ENCODE peak calls at places on chromosomes 16 and 17, in eight cellular contexts. O, S, L, B, F, V, A and Z are unnamed samples.

GRCh38 chr17:58831780-58832179 is 76.1 kb downstream of the PPM1E start:
- DNase-seq in O (no peak), B (no peak), V (no peak), L (no peak), F (no peak), A (no peak), S (no peak), Z (no peak)

GRCh38 chr16:11844499-11844898 is 6.8 kb downstream of the RSL1D1 start:
- DNase-seq in V (no peak), F (no peak), L (no peak), O (no peak), S (no peak), A (no peak), B (no peak), Z (no peak)

GRCh38 chr16:58418601-58419000 is 26.3 kb downstream of the GINS3 start:
- DNase-seq in S (no peak), L (no peak), O (peak), V (peak), F (no peak), A (no peak), B (no peak), Z (peak)

GRCh38 chr17:56739376-56739775 is 94.3 kb downstream of the C17orf67 start:
- DNase-seq in S (no peak), A (no peak), L (no peak), V (no peak), B (no peak), O (no peak), F (no peak), Z (no peak)

GRCh38 chr17:77726549-77726957 is 231.9 kb upstream of the TNRC6C start:
- DNase-seq in L (no peak), V (no peak), S (no peak), F (peak), B (no peak), O (no peak), A (no peak), Z (no peak)

GRCh38 chr17:77735341-77736206 is 222.9 kb upstream of the TNRC6C start:
- DNase-seq in L (no peak), A (peak), O (peak), B (peak), V (no peak), F (peak), S (no peak), Z (peak)

GRCh38 chr17:74635418-74635817 is 11.9 kb upstream of the CD300E start:
- DNase-seq in B (no peak), F (no peak), O (no peak), A (peak), S (no peak), V (no peak), L (no peak), Z (no peak)

GRCh38 chr16:81470796-81471636 is 26.4 kb downstream of the CMIP start:
- DNase-seq in V (no peak), L (no peak), O (no peak), F (no peak), A (no peak), S (no peak), B (no peak), Z (no peak)

GRCh38 chr16:68575082-68575481 is 36.0 kb downstream of the ZFP90 start:
- DNase-seq in S (no peak), L (no peak), B (no peak), O (no peak), V (no peak), F (no peak), A (no peak), Z (no peak)

GRCh38 chr17:13088666-13089065 is 70.8 kb upstream of the ELAC2 start:
- DNase-seq in S (no peak), F (no peak), A (no peak), V (no peak), B (no peak), O (no peak), L (no peak), Z (no peak)

GRCh38 chr16:56327071-56327928 is 98.0 kb downstream of the AMFR start:
- DNase-seq in F (no peak), O (no peak), V (no peak), S (no peak), B (no peak), L (no peak), A (no peak), Z (no peak)

GRCh38 chr17:30958187-30958586 is 12.7 kb upstream of the RNF135 start:
- DNase-seq in V (no peak), F (no peak), A (no peak), S (no peak), B (no peak), O (peak), L (no peak), Z (no peak)

GRCh38 chr17:44966348-44967025 is 1.6 kb downstream of the C1QL1 start:
- DNase-seq in V (no peak), L (no peak), B (no peak), S (no peak), F (no peak), O (no peak), A (peak), Z (no peak)

GRCh38 chr17:44374306-44375195 is 10.9 kb upstream of the FAM171A2 start:
- DNase-seq in F (no peak), S (no peak), A (peak), L (no peak), O (no peak), V (no peak), B (peak), Z (no peak)

GRCh38 chr16:1614226-1615102 is 2.3 kb downstream of the CRAMP1 start:
- DNase-seq in L (no peak), S (no peak), A (peak), B (peak), O (peak), V (peak), F (peak), Z (peak)

GRCh38 chr16:31190061-31190460 is 10.1 kb downstream of the FUS start:
- DNase-seq in B (no peak), A (no peak), V (no peak), L (no peak), F (no peak), O (no peak), S (no peak), Z (no peak)

GRCh38 chr17:37084375-37084774 is 135.6 kb downstream of the AATF start:
- DNase-seq in S (no peak), A (no peak), O (no peak), V (peak), L (no peak), B (no peak), F (no peak), Z (no peak)

GRCh38 chr16:85428168-85428898 is 184.8 kb upstream of the GSE1 start:
- DNase-seq in V (peak), L (peak), A (peak), B (no peak), F (peak), S (no peak), O (peak), Z (no peak)

GRCh38 chr17:67051837-67052236 is 7.5 kb downstream of the CACNG1 start:
- DNase-seq in B (no peak), L (no peak), F (no peak), S (no peak), A (no peak), O (no peak), V (no peak), Z (no peak)

DNA sequence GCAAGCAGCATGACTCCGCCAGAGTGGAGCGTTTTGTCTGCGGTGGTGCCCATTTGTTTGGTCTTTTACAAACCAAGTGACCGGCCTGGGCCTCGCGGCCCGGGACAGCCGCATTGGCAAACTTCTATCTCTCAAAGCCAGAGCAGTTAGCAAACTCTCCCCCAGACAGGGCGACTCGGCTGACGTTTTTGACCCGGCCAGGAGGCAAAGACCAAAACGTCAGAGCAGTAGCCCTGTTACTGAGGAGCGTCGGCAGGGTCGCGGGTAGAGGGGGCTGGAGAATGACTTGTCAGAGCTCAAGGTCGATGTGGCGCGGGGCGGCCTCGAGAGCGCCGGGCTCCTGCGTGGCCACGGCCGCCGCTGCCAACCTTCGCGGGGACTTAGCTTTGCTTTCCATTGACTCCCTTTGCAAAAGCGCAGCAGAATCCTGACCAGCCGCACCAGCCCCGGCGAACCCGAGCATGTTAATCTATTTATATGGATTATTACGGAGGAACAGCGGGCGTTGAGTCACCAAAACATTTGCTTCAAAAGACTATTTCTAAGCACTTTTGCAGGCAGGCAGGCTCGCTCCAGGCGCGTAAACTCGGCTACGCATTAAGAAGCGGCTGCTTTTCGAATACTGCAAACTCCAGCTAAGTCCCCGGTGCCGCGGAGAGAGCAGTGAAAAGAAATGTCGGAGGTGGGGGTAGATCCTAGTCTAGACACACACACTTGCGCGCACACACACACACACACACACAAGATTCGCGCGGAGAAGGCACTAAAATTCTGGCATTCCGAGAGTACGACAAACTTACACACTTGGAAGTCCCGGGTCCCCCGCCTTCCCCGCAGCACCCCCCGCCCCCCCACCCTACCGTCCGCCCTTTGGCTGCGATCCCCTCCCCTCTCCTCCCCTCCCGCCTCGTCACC is 600 bp upstream of the SOX9 start:
- DNase-seq in B (peak), S (no peak), V (no peak), L (peak), A (peak), F (no peak), O (peak), Z (peak)
- TF ChIP-seq EZH2 in B (peak), S (no peak), V (peak), L (no peak), A (peak), F (no peak), O (no peak), Z (no peak)

GRCh38 chr17:68292689-68293040 is 1.4 kb downstream of the ARSG start:
- DNase-seq in L (no peak), V (no peak), S (no peak), O (no peak), B (no peak), A (no peak), F (no peak), Z (no peak)

GRCh38 chr17:68291836-68292688 is 767 bp downstream of the ARSG start:
- DNase-seq in L (peak), O (peak), A (peak), V (peak), F (peak), B (peak), S (no peak), Z (peak)

GRCh38 chr17:68289936-68290267 is 1.0 kb downstream of the SLC16A6 start:
- DNase-seq in O (peak), B (no peak), V (no peak), L (no peak), A (no peak), S (no peak), F (no peak), Z (no peak)

GRCh38 chr17:68290268-68290954 is 516 bp downstream of the SLC16A6 start:
- DNase-seq in S (no peak), A (peak), B (peak), V (no peak), L (no peak), O (peak), F (peak), Z (no peak)

DNA sequence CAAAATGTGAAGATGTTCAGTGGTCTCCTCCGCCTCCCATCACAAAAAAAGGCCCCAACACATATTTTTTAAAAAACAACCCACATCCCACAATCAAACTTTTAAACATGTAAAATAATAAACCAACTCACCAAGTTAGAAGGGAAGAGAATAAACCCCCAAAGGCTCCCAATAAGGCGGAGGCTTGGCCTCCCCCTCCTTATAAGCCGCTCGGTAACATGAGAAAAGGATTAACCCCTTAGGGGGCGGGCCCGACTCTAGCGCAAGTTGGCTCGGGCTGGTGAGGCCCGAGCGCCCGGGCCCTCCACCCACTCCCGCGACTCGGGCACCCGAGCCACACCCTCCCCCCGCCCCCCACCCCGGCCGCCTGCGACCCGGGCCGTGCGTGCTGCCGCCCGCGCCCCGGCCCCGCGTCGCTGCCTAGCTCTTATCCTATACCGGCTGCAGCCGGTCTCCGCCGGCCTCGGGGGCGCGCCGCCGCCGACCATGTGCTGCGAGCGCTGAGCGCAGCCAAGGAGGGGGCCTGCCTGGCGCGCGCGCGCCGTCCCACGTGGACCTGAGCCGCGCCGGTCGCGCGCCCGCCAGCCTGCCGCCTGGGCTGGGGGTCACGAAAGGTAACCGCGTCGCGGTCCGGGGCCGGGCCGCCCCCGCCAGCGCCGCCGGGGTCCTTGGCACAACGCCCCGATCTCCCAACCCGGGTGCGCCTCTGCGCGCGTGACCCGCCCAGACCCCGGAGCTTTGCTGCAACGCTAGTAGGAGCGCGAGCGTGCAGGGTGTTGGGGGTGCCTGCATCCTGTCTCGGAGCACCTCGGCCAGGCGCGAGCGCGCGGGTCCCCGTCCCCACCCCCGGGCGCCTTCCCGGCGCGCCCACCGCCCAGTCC is at the start of the genes ARSG and SLC16A6:
- DNase-seq in A (peak), O (peak), L (peak), V (peak), S (no peak), F (peak), B (peak), Z (peak)
- TF ChIP-seq EZH2 in A (no peak), O (no peak), L (no peak), V (no peak), S (no peak), F (no peak), B (no peak), Z (no peak)

GRCh38 chr17:79803421-79803996 is 6.6 kb upstream of the CBX8 start:
- DNase-seq in F (no peak), O (no peak), B (no peak), V (no peak), L (no peak), S (no peak), A (peak), Z (no peak)
- TF ChIP-seq EZH2 in F (no peak), O (no peak), B (peak), V (peak), L (no peak), S (peak), A (no peak), Z (peak)

GRCh38 chr16:83839561-83839960 is 31.8 kb downstream of the HSBP1 start:
- DNase-seq in S (no peak), A (no peak), F (no peak), O (no peak), B (no peak), L (no peak), V (no peak), Z (no peak)
- TF ChIP-seq EZH2 in S (no peak), A (no peak), F (no peak), O (no peak), B (no peak), L (no peak), V (no peak), Z (no peak)

GRCh38 chr17:6712058-6712853 is 913 bp downstream of the SLC13A5 start:
- DNase-seq in A (peak), B (peak), V (no peak), F (no peak), S (peak), L (no peak), O (peak), Z (peak)
- TF ChIP-seq EZH2 in A (no peak), B (no peak), V (no peak), F (no peak), S (no peak), L (no peak), O (no peak), Z (no peak)

GRCh38 chr16:23186171-23186570 is 3.6 kb downstream of the SCNN1G start:
- DNase-seq in F (no peak), B (no peak), S (no peak), O (no peak), V (no peak), A (no peak), L (no peak), Z (no peak)

GRCh38 chr16:23187341-23187740 is 4.8 kb downstream of the SCNN1G start:
- DNase-seq in F (no peak), A (no peak), O (no peak), S (no peak), V (no peak), L (no peak), B (no peak), Z (no peak)

GRCh38 chr16:23183486-23183862 is 929 bp downstream of the SCNN1G start:
- DNase-seq in S (no peak), V (no peak), F (no peak), O (no peak), B (no peak), A (no peak), L (no peak), Z (no peak)

GRCh38 chr16:23182675-23183485 is at the start of gene SCNN1G:
- DNase-seq in L (no peak), B (peak), S (no peak), O (peak), V (no peak), F (no peak), A (peak), Z (peak)

DNA sequence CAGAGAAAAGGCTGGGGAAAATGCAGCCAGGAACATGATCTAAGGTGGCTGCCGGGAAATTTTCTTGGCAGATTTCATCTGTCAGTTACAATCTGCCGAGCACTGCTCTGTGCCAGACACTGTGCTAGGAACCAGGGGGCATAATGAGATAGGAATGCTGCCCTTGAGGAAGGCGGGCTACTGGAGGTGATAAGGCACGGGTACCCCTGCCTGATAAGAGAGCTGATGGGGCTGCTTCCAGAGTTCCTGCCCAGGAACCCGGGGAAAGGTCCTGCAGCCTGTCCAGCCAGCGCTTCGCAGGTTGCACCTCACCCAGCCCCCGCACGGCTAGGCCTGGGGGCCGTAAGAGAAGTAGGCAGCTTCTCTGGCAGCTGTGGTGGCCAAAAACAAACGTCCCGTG is 3.1 kb downstream of the SCNN1G start:
- DNase-seq in F (no peak), V (no peak), A (no peak), L (no peak), O (no peak), S (no peak), B (no peak), Z (no peak)
- TF ChIP-seq EZH2 in F (no peak), V (no peak), A (no peak), L (no peak), O (no peak), S (no peak), B (no peak), Z (no peak)